ENCODE peak calls at places on chromosomes 11 and 22, in six cellular contexts. P is transverse colon, M is PC-9, L is thoracic aorta, B is cardiac muscle cell, F is AG04450. R is an unnamed sample.

GRCh38 chr11:73453562-73453961 is 77.4 kb downstream of the RELT start:
- DNase-seq in F (no peak), M (no peak), L (no peak), B (peak; percentile 83), P (no peak), R (no peak)

GRCh38 chr11:19777032-19777341 is 64.3 kb downstream of the NAV2 start:
- DNase-seq in M (no peak), B (no peak), P (peak; percentile 40), F (no peak), L (no peak), R (no peak)

GRCh38 chr11:21988477-21988876 is 204.4 kb upstream of the ANO5 start:
- DNase-seq in M (no peak), F (no peak), L (no peak), P (no peak), B (no peak), R (no peak)

GRCh38 chr11:118142809-118143208 is 9.8 kb downstream of the SCN4B start:
- DNase-seq in B (no peak), L (no peak), M (no peak), P (peak; percentile 22), F (no peak), R (no peak)

GRCh38 chr11:24833598-24833997 is 336.7 kb downstream of the LUZP2 start:
- DNase-seq in P (no peak), B (no peak), M (no peak), F (no peak), L (no peak), R (no peak)

GRCh38 chr11:59425131-59425530 is 1.1 kb downstream of the OR5A2 start:
- DNase-seq in M (no peak), L (no peak), F (no peak), P (no peak), B (no peak), R (no peak)

GRCh38 chr22:22465782-22466181 is 42.8 kb downstream of the ZNF280B start:
- DNase-seq in F (no peak), L (no peak), B (peak; percentile 6), P (no peak), M (no peak), R (no peak)

GRCh38 chr11:10373340-10373739 is 68.5 kb downstream of the ADM start:
- DNase-seq in M (no peak), L (no peak), F (no peak), P (no peak), B (peak; percentile 26), R (no peak)

GRCh38 chr11:127056338-127056971 is 55.9 kb upstream of the KIRREL3 start:
- DNase-seq in F (no peak), P (no peak), L (no peak), B (no peak), M (no peak), R (no peak)

GRCh38 chr11:12182650-12183511 is 72.5 kb downstream of the MICAL2 start:
- DNase-seq in B (peak; percentile 98), L (no peak), P (no peak), M (peak; percentile 95), F (peak; percentile 94), R (no peak)

GRCh38 chr22:25154686-25154999 is 45.0 kb upstream of the CRYBB3 start:
- DNase-seq in M (no peak), L (no peak), F (no peak), B (no peak), P (no peak), R (no peak)

GRCh38 chr11:36131719-36132349 is 157.4 kb downstream of the COMMD9 start:
- DNase-seq in P (peak; percentile 14), M (no peak), L (no peak), B (peak; percentile 73), F (no peak), R (no peak)

GRCh38 chr11:30406978-30407762 is 84.3 kb downstream of the ARL14EP start:
- DNase-seq in L (no peak), P (no peak), M (no peak), F (no peak), B (no peak), R (no peak)

GRCh38 chr11:59076876-59077571 is 9.1 kb upstream of the GLYATL1B start:
- DNase-seq in F (no peak), P (no peak), M (no peak), L (no peak), B (no peak), R (no peak)

GRCh38 chr11:128884703-128885338 is 6.3 kb upstream of the KCNJ5 start:
- DNase-seq in P (peak; percentile 76), M (peak; percentile 70), F (peak; percentile 33), B (peak; percentile 78), L (no peak), R (peak; percentile 35)

GRCh38 chr11:129992161-129992944 is 10.3 kb downstream of the PRDM10 start:
- DNase-seq in B (peak; percentile 22), F (no peak), P (peak; percentile 58), L (no peak), M (peak; percentile 74), R (no peak)

GRCh38 chr11:82792822-82793569 is 59.3 kb upstream of the FAM181B start:
- DNase-seq in F (no peak), P (no peak), M (no peak), L (no peak), B (no peak), R (no peak)

GRCh38 chr11:35367491-35367890 is 51.9 kb downstream of the SLC1A2 start:
- DNase-seq in L (no peak), B (peak; percentile 77), M (no peak), P (no peak), F (peak; percentile 56), R (no peak)

GRCh38 chr22:30044369-30044768 is 35.9 kb upstream of the HORMAD2 start:
- DNase-seq in F (peak; percentile 78), M (peak; percentile 96), L (no peak), B (peak; percentile 78), P (peak; percentile 68), R (no peak)

GRCh38 chr22:35587447-35587870 is 29.7 kb downstream of the MB start:
- DNase-seq in M (peak; percentile 96), L (no peak), P (peak; percentile 60), F (no peak), B (no peak), R (no peak)

GRCh38 chr11:69615545-69616278 is 25.2 kb upstream of the CCND1 start:
- DNase-seq in M (no peak), B (no peak), L (no peak), P (no peak), F (no peak), R (no peak)

GRCh38 chr11:57493507-57494503 is 21.7 kb downstream of the SLC43A1 start:
- DNase-seq in F (no peak), M (peak; percentile 76), P (peak; percentile 68), B (peak; percentile 43), L (no peak), R (peak; percentile 66)

GRCh38 chr22:24954114-24954463 is 1.6 kb downstream of the KIAA1671 start:
- DNase-seq in F (no peak), M (no peak), B (no peak), P (no peak), L (no peak), R (no peak)

GRCh38 chr11:109696191-109696897 is 274.4 kb downstream of the C11orf87 start:
- DNase-seq in M (no peak), F (no peak), B (peak; percentile 3), L (no peak), P (no peak), R (no peak)

GRCh38 chr11:76276773-76277155 is 70.5 kb upstream of the WNT11 start:
- DNase-seq in L (no peak), B (no peak), M (no peak), P (no peak), F (no peak), R (no peak)

GRCh38 chr22:21791635-21792625 is 56.3 kb upstream of the YPEL1 start:
- DNase-seq in B (peak; percentile 50), M (no peak), F (no peak), P (no peak), L (no peak), R (no peak)

GRCh38 chr22:44100411-44100810 is 76.3 kb downstream of the PARVB start:
- DNase-seq in M (no peak), B (no peak), P (no peak), L (no peak), F (no peak), R (no peak)

GRCh38 chr11:113138731-113139130 is 175.7 kb upstream of the TTC12 start:
- DNase-seq in M (no peak), L (no peak), F (no peak), B (no peak), P (no peak), R (no peak)

GRCh38 chr11:111336062-111336461 is 37.7 kb downstream of the POU2AF3 start:
- DNase-seq in P (no peak), B (no peak), M (no peak), F (no peak), L (no peak), R (no peak)
- H3K27ac ChIP-seq in P (no peak overlapping the region), B (no peak overlapping the region), M (peak overlapping the region; percentile 0), F (no peak overlapping the region), L (no peak overlapping the region), R (no peak overlapping the region)

DNA sequence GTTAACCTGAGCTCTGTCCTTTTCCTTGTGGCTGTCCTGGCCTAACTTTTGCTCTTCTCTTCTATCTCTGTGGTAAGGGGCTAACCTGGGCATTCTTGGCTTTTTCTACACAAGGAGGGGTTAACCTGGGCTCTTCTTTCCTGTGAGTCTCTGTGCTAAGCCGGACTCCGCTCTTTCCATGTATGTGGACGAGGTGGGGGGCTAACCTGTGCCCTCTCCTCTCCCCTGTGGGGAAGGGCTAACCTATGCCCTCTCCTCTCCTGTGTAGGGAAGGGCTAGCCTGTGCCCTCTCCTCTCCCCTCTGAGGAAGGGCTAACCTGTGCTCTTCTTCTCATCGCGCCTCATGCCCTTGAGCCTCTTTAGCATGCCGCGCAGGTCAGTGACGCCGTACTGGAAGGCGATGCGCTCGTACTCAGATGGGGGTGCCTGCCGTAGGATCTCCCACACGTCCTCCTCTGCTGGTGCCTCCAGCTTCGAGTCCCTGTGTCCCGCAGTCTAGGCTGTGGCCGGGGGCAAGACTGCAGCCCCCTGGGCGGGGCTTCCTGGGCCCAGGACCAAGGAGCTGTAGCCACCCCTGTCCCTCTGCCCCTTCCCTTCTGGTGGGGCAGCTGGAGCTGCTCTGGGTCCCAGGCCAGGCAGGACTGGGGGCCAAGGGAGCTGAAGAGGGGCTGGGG is 6.5 kb downstream of the MYBPC3 start:
- DNase-seq in B (no peak), L (no peak), P (no peak), M (peak; percentile 28), F (no peak), R (no peak)
- TF ChIP-seq CTCF in B (no peak), L (no peak), P (no peak), M (no peak), F (no peak), R (no peak)

DNA sequence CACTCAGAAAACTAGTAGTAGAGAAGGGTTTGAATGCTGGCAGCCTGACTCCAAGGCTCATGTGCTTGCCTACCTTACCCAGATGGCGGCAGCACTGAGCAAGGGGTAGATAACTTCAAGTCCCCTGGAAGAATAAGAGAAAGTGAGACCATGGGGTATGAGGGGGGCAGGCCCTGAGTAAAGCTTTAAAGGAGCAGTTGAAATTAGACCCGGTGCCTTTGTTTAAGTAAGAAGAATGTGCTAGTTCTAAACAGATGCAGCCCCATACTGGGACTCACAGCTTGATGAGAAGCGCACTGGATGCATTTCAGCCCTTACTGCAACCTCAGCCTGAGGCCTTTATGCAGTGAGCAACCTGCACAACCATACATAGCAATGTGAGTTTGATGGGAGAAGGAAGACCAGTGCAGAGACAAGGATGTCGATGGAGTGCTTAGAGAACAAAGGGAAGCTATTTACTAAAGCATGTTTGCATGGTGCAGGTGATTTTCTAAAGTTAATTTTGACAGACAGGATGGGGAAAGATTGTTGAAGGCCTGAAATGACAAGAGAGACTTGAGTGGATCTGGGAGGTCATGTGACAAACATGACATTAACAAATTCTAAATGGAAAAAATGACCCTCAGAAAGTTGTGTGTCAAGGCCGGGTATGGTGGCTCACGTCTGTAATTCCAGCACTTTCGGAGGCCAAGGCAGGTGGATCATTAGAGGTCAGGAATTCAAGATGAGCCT is 27.1 kb upstream of the TMA7B start:
- DNase-seq in F (no peak), P (peak; percentile 61), M (no peak), B (peak; percentile 53), L (no peak), R (peak; percentile 72)
- H3K4me3 ChIP-seq in F (no peak overlapping the region), P (no peak overlapping the region), M (no peak overlapping the region), B (no peak overlapping the region), L (no peak overlapping the region), R (peak overlapping the region; percentile 35)

GRCh38 chr22:28969401-28970168 is 86.2 kb downstream of the ZNRF3 start:
- DNase-seq in F (no peak), M (no peak), B (no peak), L (no peak), P (no peak), R (no peak)
- H3K27ac ChIP-seq in F (no peak overlapping the region), M (no peak overlapping the region), B (peak overlapping the region; percentile 76), L (no peak overlapping the region), P (no peak overlapping the region), R (no peak overlapping the region)